ENCODE peak calls at places on chromosomes 16 and 17, in four cellular contexts. One of them, this sample, is unnamed.

GRCh38 chr16:47750371-47750770 is 289.2 kb downstream of the PHKB start:
- DNase-seq in WTC11: no peak
- DNase-seq in GM12878: no peak
- DNase-seq in HepG2: no peak
- DNase-seq in this sample: no peak

GRCh38 chr17:50056217-50056960 is 479 bp downstream of the ITGA3 start:
- DNase-seq in WTC11: peak; percentile 89
- DNase-seq in GM12878: no peak
- DNase-seq in HepG2: peak; percentile 45
- DNase-seq in this sample: peak; percentile 49

GRCh38 chr16:84791088-84791487 is 28.7 kb upstream of the CRISPLD2 start:
- DNase-seq in WTC11: no peak
- DNase-seq in GM12878: no peak
- DNase-seq in HepG2: no peak
- DNase-seq in this sample: no peak

GRCh38 chr16:88561485-88562369 is 8.5 kb upstream of the ZC3H18 start:
- DNase-seq in WTC11: peak; percentile 61
- DNase-seq in GM12878: no peak
- DNase-seq in HepG2: no peak
- DNase-seq in this sample: peak; percentile 85

GRCh38 chr16:81634380-81635121 is 144.5 kb upstream of the PLCG2 start:
- DNase-seq in WTC11: no peak
- DNase-seq in GM12878: no peak
- DNase-seq in HepG2: no peak
- DNase-seq in this sample: peak; percentile 85

GRCh38 chr16:75326333-75326732 is 74.9 kb upstream of the BCAR1 start:
- DNase-seq in WTC11: no peak
- DNase-seq in GM12878: no peak
- DNase-seq in HepG2: no peak
- DNase-seq in this sample: no peak

GRCh38 chr16:77951788-77952187 is 70.6 kb upstream of the CLEC3A start:
- DNase-seq in WTC11: no peak
- DNase-seq in GM12878: peak; percentile 21
- DNase-seq in HepG2: peak; percentile 50
- DNase-seq in this sample: peak; percentile 30

GRCh38 chr16:70717817-70718216 is 32.0 kb upstream of the MTSS2 start:
- DNase-seq in WTC11: no peak
- DNase-seq in GM12878: no peak
- DNase-seq in HepG2: no peak
- DNase-seq in this sample: no peak

GRCh38 chr16:50050802-50051201 is 15.0 kb upstream of the HEATR3 start:
- DNase-seq in WTC11: no peak
- DNase-seq in GM12878: no peak
- DNase-seq in HepG2: no peak
- DNase-seq in this sample: no peak

GRCh38 chr16:2985893-2986355 is 5.7 kb upstream of the PKMYT1 start:
- DNase-seq in WTC11: no peak
- DNase-seq in GM12878: no peak
- DNase-seq in HepG2: no peak
- DNase-seq in this sample: no peak

GRCh38 chr17:73562896-73563295 is 81.3 kb downstream of the SDK2 start:
- DNase-seq in WTC11: no peak
- DNase-seq in GM12878: no peak
- DNase-seq in HepG2: no peak
- DNase-seq in this sample: no peak

GRCh38 chr17:73564856-73565255 is 79.4 kb downstream of the SDK2 start:
- DNase-seq in WTC11: no peak
- DNase-seq in GM12878: no peak
- DNase-seq in HepG2: no peak
- DNase-seq in this sample: no peak

GRCh38 chr17:73559532-73559931 is 84.7 kb downstream of the SDK2 start:
- DNase-seq in WTC11: no peak
- DNase-seq in GM12878: no peak
- DNase-seq in HepG2: no peak
- DNase-seq in this sample: no peak

GRCh38 chr17:73561066-73561465 is 83.2 kb downstream of the SDK2 start:
- DNase-seq in WTC11: no peak
- DNase-seq in GM12878: no peak
- DNase-seq in HepG2: no peak
- DNase-seq in this sample: no peak

GRCh38 chr17:73560661-73561060 is 83.6 kb downstream of the SDK2 start:
- DNase-seq in WTC11: peak; percentile 63
- DNase-seq in GM12878: no peak
- DNase-seq in HepG2: peak; percentile 16
- DNase-seq in this sample: no peak
- TF ChIP-seq ETV6 in WTC11: no peak
- TF ChIP-seq ETV6 in GM12878: no peak
- TF ChIP-seq ETV6 in HepG2: no peak
- TF ChIP-seq ETV6 in this sample: no peak

DNA sequence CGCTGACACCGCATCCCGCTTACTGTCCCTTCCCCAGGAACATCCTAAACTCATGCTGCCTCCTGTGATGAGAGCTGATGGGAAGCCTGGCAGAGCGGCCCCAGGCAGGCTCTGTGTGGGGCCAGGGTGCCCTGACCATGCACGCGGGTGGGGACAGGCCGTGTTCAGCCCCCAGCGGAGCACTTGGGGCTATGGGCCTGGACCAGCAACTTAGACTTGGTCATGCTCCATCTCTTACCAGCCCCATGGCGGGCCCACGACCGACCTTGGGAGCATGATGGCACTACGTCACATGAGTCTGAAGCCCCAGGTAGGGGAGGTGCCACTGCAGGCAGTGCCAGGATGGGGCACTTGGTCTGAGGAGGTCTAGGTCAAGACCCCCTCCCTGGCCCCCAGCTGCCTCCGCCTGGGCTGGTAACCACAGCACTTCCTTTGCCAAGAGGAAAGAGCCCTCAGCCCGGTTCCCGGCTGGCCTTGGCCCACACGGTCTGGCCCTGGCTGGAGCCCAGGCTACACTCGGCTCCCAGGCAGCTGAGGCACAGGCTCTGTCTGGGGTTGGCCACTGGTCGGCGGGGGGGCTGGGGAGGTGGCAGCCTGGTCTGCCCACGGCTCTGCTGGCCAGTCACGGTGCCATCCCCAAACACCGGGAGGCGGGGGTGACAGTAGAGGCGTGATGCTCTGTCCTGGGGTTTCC is 25.7 kb downstream of the BAHCC1 start:
- DNase-seq in WTC11: no peak
- DNase-seq in GM12878: no peak
- DNase-seq in HepG2: no peak
- DNase-seq in this sample: no peak
- TF ChIP-seq ETV6 in WTC11: no peak
- TF ChIP-seq ETV6 in GM12878: no peak
- TF ChIP-seq ETV6 in HepG2: no peak
- TF ChIP-seq ETV6 in this sample: no peak

GRCh38 chr16:26963109-26963508 is 103.6 kb upstream of the C16orf82 start:
- DNase-seq in WTC11: peak; percentile 63
- DNase-seq in GM12878: no peak
- DNase-seq in HepG2: peak; percentile 12
- DNase-seq in this sample: peak; percentile 55
- TF ChIP-seq ETV6 in WTC11: no peak
- TF ChIP-seq ETV6 in GM12878: no peak
- TF ChIP-seq ETV6 in HepG2: no peak
- TF ChIP-seq ETV6 in this sample: no peak

GRCh38 chr17:61481421-61481820 is 29.2 kb downstream of the TBX4 start:
- DNase-seq in WTC11: no peak
- DNase-seq in GM12878: no peak
- DNase-seq in HepG2: no peak
- DNase-seq in this sample: no peak
- TF ChIP-seq ETV6 in WTC11: no peak
- TF ChIP-seq ETV6 in GM12878: no peak
- TF ChIP-seq ETV6 in HepG2: no peak
- TF ChIP-seq ETV6 in this sample: no peak

DNA sequence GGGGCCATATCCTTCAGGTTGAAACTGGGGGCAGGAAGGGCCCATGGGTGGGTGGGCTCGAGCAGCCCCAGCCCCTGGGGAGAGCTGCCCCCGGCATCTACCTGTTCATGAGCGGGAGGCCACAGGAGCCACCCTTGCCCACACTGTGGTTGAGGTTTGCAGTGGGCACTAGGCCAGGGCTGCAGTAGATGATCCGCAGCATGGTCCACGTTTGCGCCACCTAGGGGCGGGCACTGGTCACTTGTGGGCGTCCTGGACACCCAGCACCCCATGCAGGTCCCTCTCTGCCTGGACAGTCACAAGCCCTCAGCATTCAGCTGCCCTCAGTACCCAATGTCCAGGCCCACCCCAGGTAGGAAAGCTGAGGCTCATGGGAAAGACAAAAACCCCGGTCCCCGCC is 1.8 kb upstream of the JMJD8 start:
- DNase-seq in WTC11: peak; percentile 70
- DNase-seq in GM12878: no peak
- DNase-seq in HepG2: peak; percentile 41
- DNase-seq in this sample: peak; percentile 52
- TF ChIP-seq ETV6 in WTC11: no peak
- TF ChIP-seq ETV6 in GM12878: no peak
- TF ChIP-seq ETV6 in HepG2: no peak
- TF ChIP-seq ETV6 in this sample: no peak

DNA sequence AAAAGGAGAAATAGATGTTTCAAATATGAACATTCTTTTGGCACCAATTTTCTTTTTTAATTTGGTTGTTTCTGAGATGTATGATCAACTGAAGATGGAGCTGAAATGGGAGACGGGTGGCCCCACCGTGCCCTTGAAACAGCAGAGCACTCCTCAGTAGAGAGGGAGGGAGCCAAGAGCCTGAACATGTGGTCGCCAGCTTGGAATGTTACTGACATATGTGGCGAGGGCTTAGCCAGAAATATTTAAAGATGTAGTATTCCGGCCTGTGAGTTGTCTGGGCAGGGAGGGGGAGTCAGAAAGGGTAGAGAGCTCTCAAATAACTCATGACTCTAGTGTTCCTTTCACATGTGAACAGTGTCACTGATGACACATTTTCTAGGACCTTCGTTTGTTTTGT is 13.3 kb upstream of the MRC2 start:
- DNase-seq in WTC11: no peak
- DNase-seq in GM12878: no peak
- DNase-seq in HepG2: no peak
- DNase-seq in this sample: no peak
- TF ChIP-seq ETV6 in WTC11: no peak
- TF ChIP-seq ETV6 in GM12878: no peak
- TF ChIP-seq ETV6 in HepG2: no peak
- TF ChIP-seq ETV6 in this sample: no peak

GRCh38 chr16:10738231-10739077 is 5.2 kb upstream of the NUBP1 start:
- DNase-seq in WTC11: no peak
- DNase-seq in GM12878: peak; percentile 82
- DNase-seq in HepG2: peak; percentile 92
- DNase-seq in this sample: peak; percentile 64
- TF ChIP-seq ETV6 in WTC11: no peak
- TF ChIP-seq ETV6 in GM12878: peak; percentile 58
- TF ChIP-seq ETV6 in HepG2: no peak
- TF ChIP-seq ETV6 in this sample: no peak

GRCh38 chr17:37827905-37828304 is 83.0 kb upstream of the HNF1B start:
- DNase-seq in WTC11: no peak
- DNase-seq in GM12878: no peak
- DNase-seq in HepG2: no peak
- DNase-seq in this sample: peak; percentile 9

GRCh38 chr17:37826497-37827115 is 81.7 kb upstream of the HNF1B start:
- DNase-seq in WTC11: no peak
- DNase-seq in GM12878: no peak
- DNase-seq in HepG2: no peak
- DNase-seq in this sample: no peak

GRCh38 chr17:37821025-37821713 is 76.3 kb upstream of the HNF1B start:
- DNase-seq in WTC11: no peak
- DNase-seq in GM12878: no peak
- DNase-seq in HepG2: no peak
- DNase-seq in this sample: no peak

GRCh38 chr17:37825851-37826250 is 81.0 kb upstream of the HNF1B start:
- DNase-seq in WTC11: no peak
- DNase-seq in GM12878: no peak
- DNase-seq in HepG2: no peak
- DNase-seq in this sample: no peak

DNA sequence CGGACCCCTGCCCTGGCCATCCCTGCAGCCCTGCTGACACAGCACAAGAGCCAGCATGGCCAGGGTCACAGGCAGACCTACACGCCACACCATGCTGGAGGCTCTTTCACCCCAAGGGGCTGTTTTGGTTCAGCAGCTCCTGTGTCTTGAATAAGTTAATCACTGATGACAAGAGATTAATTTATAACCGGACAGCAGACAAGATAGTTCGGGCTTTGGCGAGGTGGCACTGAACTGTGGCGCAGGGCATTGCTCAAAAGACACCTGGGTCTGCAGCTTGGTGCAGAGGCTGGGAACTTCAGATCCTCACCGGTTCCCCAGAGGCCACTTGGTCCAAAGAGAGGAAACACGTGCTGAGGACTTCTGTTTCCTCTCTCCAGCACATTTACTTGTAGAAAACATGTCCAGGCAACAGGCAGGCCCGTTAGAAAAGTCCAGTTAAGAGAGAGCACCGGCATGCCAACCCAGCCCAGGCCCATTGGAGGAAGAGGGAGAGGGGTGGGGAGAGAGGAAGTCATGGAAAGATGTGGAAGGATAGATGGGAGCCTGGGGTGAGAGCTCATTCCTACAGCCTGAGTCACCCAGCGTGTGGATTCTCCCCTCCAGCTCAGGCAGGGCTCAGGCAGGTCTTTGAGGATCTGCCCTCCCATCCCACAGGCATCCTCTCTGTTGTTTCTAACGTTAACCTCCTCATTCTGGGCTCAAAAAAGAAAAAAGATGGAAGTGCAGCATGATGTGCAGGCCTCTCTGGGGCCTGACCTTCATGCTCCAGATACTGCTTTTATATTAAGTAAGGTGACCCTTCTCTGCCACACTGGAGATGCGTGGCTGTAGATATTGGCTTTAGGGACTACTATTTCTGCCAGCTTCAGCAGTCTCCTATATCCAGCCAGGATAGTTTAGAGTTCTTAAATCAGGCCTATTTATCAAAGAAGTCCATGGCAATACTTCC is 80.0 kb upstream of the HNF1B start:
- DNase-seq in WTC11: no peak
- DNase-seq in GM12878: no peak
- DNase-seq in HepG2: peak; percentile 62
- DNase-seq in this sample: no peak
- TF ChIP-seq ETV6 in WTC11: no peak
- TF ChIP-seq ETV6 in GM12878: no peak
- TF ChIP-seq ETV6 in HepG2: no peak
- TF ChIP-seq ETV6 in this sample: no peak